ENCODE peak calls at places on chromosomes 2 and 18, in five cellular contexts. S is IMR-90, T is mesenchymal stem cell, A is H9, I is H1. V is an unnamed sample.

GRCh38 chr18:3067213-3068118 is 54.5 kb upstream of the LPIN2 start:
- DNase-seq in S (no peak), I (no peak), T (no peak), A (no peak), V (no peak)

GRCh38 chr18:13262839-13263691 is 44.5 kb downstream of the LDLRAD4 start:
- DNase-seq in T (no peak), A (peak; percentile 5), S (no peak), I (no peak), V (no peak)

GRCh38 chr2:156680266-156680665 is 244.1 kb downstream of the GPD2 start:
- DNase-seq in I (no peak), T (no peak), A (no peak), S (no peak), V (no peak)

GRCh38 chr2:156779416-156780117 is 343.4 kb downstream of the GPD2 start:
- DNase-seq in A (no peak), S (no peak), I (no peak), T (no peak), V (no peak)

GRCh38 chr18:49133112-49133511 is 182.3 kb upstream of the SMAD7 start:
- DNase-seq in T (no peak), S (no peak), A (no peak), I (no peak), V (no peak)

GRCh38 chr18:44742741-44743311 is 62.1 kb downstream of the SETBP1 start:
- DNase-seq in I (no peak), A (no peak), T (no peak), S (peak; percentile 29), V (no peak)

GRCh38 chr18:2312440-2312839 is 258.9 kb downstream of the METTL4 start:
- DNase-seq in T (no peak), I (no peak), A (no peak), S (no peak), V (no peak)

GRCh38 chr18:54776282-54776977 is 51.8 kb upstream of the RAB27B start:
- DNase-seq in T (peak; percentile 99), A (no peak), I (no peak), S (peak; percentile 99), V (no peak)

GRCh38 chr2:162324953-162325352 is 6.5 kb upstream of the IFIH1 start:
- DNase-seq in I (no peak), T (no peak), A (no peak), S (no peak), V (no peak)

GRCh38 chr2:118800736-118801135 is 46.7 kb downstream of the EN1 start:
- DNase-seq in T (no peak), I (no peak), A (no peak), S (no peak), V (no peak)

GRCh38 chr2:64352292-64352691 is 101.7 kb upstream of the LGALSL start:
- DNase-seq in T (no peak), A (no peak), S (no peak), I (no peak), V (no peak)

DNA sequence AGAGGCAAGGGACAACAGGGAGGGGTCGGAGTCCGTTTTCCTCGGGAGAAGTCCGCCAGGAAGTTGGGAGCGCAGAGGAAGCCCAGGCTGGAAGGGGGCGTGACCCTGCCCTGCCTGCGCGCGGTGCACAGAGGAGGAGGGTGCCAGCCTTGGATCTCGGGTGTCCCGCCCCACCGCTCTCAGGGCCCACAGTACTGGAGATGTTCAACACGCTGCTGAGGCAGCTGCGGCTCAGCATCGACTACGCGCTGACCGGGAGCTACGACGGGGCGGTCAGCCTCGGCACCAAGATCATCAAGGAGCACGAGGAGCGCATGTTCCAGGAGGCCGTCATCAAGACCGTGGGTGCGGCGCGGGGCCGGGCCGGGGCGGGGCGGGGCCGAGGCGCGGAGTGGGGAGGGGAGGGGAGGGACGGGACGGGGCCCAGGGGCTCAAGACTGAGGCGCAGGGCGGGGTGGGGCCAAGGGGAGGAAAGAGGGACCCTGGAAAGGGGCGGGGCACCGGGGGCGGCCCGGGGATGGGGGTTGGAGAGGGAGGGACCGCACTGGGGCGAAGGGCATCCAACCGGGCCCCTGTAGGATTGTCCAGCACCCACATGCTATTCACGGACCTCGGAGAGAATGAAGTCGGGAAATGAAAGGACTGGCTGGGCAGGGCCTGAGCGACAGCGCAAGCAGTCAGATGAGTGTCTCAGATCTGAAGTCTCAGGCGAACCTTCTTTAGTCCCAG is 36.6 kb downstream of the POMC start:
- DNase-seq in T (peak; percentile 21), I (no peak), S (no peak), A (peak; percentile 62), V (peak; percentile 20)
- H2BK120ac ChIP-seq in T (no peak overlapping the region), I (no peak overlapping the region), S (no peak overlapping the region), A (no peak overlapping the region), V (peak overlapping the region; percentile 99)

GRCh38 chr18:7520200-7520780 is 46.8 kb upstream of the PTPRM start:
- DNase-seq in S (no peak), T (no peak), A (no peak), I (no peak), V (no peak)

GRCh38 chr18:7517852-7518251 is 49.3 kb upstream of the PTPRM start:
- DNase-seq in I (no peak), S (no peak), T (no peak), A (no peak), V (no peak)

GRCh38 chr18:7512990-7513389 is 54.1 kb upstream of the PTPRM start:
- DNase-seq in A (no peak), S (no peak), T (no peak), I (no peak), V (no peak)

GRCh38 chr18:7514796-7515440 is 52.2 kb upstream of the PTPRM start:
- DNase-seq in S (no peak), I (no peak), A (peak; percentile 38), T (no peak), V (peak; percentile 15)

DNA sequence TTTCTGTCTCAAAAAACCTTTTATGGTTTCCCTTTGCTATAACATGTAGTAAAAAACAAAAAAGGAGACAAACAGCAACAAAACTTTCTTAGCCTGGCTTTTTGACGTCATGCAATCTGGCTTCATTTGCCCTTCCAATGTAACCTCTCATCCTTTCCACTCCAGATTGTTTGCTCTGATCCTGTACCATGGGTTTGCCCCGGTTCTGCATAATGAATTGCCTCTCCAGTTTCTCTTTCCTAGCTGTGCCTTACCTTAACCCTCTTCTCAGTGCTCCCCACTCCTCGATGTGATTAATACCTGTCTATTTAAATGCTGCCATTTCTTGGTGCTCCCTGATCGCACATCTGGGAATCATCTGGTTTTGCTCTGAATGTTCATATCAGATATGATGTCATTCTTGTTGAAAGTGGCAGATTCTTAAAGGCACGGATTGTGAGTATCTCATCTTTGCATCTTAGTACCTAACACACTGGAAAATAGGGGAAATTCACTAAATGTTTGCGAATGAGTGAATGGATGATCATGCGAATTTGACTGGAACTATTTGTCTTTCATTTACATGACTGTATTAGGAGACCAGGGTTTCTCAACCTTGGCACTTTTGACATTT is 50.5 kb upstream of the PTPRM start:
- DNase-seq in A (no peak), T (no peak), I (no peak), S (no peak), V (no peak)
- H4K91ac ChIP-seq in A (no peak overlapping the region), T (no peak overlapping the region), I (no peak overlapping the region), S (no peak overlapping the region), V (no peak overlapping the region)

GRCh38 chr2:4381049-4381448 is 677.7 kb downstream of the DCDC2C start:
- DNase-seq in I (peak; percentile 57), S (no peak), T (no peak), A (peak; percentile 63), V (peak; percentile 56)
- H3K14ac ChIP-seq in I (no peak overlapping the region), S (no peak overlapping the region), T (no peak overlapping the region), A (no peak overlapping the region), V (no peak overlapping the region)

DNA sequence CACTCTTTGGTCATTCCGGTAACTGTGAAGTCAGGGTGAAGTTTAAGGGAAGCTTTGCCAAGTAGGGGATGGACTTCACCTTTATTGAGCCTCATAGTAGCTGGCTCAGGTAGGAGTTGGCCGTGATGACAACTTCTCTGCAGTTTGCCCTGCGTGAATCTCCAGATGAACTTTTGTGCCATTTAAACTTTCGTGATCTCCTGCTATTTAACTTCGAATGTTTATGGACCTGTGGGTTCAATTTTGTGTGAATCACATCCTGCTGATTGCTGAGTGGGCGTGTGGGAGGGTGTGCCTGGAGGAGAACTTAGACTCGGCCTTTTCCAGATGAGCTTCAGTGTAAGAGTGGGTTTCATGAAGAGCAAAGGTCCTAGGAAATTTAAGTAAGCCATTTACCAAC is 4.2 kb downstream of the UGT1A1 start:
- DNase-seq in I (no peak), T (peak; percentile 13), A (no peak), S (peak; percentile 85), V (no peak)
- H2BK120ac ChIP-seq in I (no peak overlapping the region), T (no peak overlapping the region), A (no peak overlapping the region), S (peak overlapping the region; percentile 97), V (no peak overlapping the region)

GRCh38 chr2:74419345-74419744 is 2.1 kb downstream of the C2orf81 start:
- DNase-seq in T (no peak), A (no peak), I (no peak), S (no peak), V (no peak)
- H4K91ac ChIP-seq in T (no peak overlapping the region), A (no peak overlapping the region), I (no peak overlapping the region), S (no peak overlapping the region), V (no peak overlapping the region)

DNA sequence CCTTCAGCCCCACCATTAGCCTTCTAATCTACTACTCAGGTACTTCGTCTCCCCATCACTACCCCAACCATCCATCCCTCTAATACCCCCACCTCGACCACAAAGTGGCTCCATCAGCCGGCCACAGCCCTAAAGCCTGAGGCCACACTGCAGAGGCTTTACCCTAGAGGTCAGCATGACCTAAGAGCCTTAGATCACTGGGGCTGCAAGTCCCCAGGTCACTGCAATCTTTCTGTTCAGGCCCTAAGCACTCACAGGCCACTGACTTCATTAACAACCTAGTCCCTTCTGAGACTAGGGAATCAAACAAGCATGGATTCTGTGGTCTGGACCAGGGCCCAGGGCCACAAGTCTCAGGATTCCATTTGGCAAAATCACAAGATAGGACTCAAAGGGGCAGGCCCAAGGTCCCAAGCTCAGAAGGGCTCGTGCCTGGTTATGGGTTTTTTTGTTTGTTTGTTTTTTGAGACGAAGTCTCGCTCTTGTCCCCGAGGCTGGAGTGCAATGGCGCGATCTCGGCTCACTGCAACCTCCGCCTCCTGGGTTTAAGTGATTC is 37.0 kb upstream of the PKDCC start:
- DNase-seq in S (peak; percentile 82), A (no peak), T (peak; percentile 87), I (no peak), V (no peak)
- H3K14ac ChIP-seq in S (peak overlapping the region; percentile 44), A (no peak overlapping the region), T (no peak overlapping the region), I (no peak overlapping the region), V (no peak overlapping the region)

V was measured in neuronal stem cell.